ENCODE peak calls at places on chromosome 16, in four cellular contexts. N is A549, A is K562, U is HepG2. E is an unnamed sample.

GRCh38 chr16:25033852-25034251 is 18.7 kb upstream of the ARHGAP17 start:
- DNase-seq in N (no peak), A (no peak), U (no peak), E (no peak)

GRCh38 chr16:57187508-57187854 is 1.4 kb downstream of the RSPRY1 start:
- DNase-seq in N (peak; percentile 11), A (no peak), U (peak; percentile 29), E (no peak)

GRCh38 chr16:11052080-11052808 is 107.9 kb downstream of the CLEC16A start:
- DNase-seq in N (no peak), A (no peak), U (no peak), E (peak; percentile 61)

GRCh38 chr16:88628512-88628974 is 9.8 kb upstream of the IL17C start:
- DNase-seq in N (no peak), A (peak; percentile 87), U (peak; percentile 59), E (no peak)

GRCh38 chr16:20675488-20676267 is 21.8 kb downstream of the ACSM1 start:
- DNase-seq in N (no peak), A (peak; percentile 18), U (peak; percentile 64), E (peak; percentile 38)

GRCh38 chr16:86584071-86584685 is 5.8 kb downstream of the FOXL1 start:
- DNase-seq in N (no peak), A (no peak), U (no peak), E (no peak)

GRCh38 chr16:85626191-85626951 is 13.2 kb downstream of the GSE1 start:
- DNase-seq in N (no peak), A (no peak), U (no peak), E (no peak)

GRCh38 chr16:3071655-3072054 is 6.2 kb downstream of the IL32 start:
- DNase-seq in N (no peak), A (no peak), U (no peak), E (no peak)

GRCh38 chr16:89352091-89352681 is 134.7 kb downstream of the ZNF778 start:
- DNase-seq in N (no peak), A (no peak), U (no peak), E (no peak)

GRCh38 chr16:87062569-87063442 is 254.4 kb downstream of the C16orf95 start:
- DNase-seq in N (peak; percentile 91), A (peak; percentile 95), U (peak; percentile 49), E (no peak)

GRCh38 chr16:61313931-61314330 is 722.3 kb downstream of the CDH8 start:
- DNase-seq in N (no peak), A (no peak), U (no peak), E (no peak)
- TF ChIP-seq JUNB in N (no peak), A (no peak), U (no peak), E (no peak)

DNA sequence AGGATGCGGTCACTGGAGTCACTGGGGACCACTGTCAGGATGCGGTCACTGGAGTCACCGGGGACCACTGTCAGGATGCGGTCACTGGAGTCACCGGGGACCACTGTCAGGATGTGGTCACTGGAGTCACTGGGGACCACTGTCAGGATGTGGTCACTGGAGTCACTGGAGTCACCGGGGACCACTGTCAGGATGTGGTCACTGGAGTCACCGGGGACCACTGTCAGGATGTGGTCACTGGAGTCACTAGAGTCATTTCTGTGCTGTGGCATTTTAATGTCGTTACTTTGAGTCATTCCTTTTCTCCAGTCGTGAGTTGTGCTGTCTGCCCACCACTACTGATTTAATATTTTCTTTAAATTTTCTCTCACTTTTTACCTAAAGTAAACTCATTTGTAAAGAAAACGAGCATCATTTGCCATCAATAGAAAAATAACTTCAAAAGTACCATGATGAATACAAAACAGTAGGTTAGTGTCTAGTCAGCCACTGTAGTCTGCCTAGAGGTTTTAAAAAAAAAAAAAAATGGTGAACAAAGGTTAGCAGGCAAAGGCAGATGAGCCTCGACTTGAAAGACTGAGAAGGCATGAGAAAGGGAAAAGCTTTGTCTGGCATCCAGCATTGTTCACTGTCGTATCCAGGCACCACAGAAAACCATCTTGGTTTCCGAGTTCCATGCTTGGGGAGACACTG is 346.6 kb downstream of the SNX29 start:
- DNase-seq in N (no peak), A (no peak), U (no peak), E (peak; percentile 43)
- H3K9me3 ChIP-seq in N (no peaks in the 10 kb centered on the region), A (no peaks in the 10 kb centered on the region), U (no peaks in the 10 kb centered on the region), E (peaks cover 2% of the 10 kb centered on the region)

GRCh38 chr16:49513040-49513439 is 139.4 kb downstream of the C16orf78 start:
- DNase-seq in N (peak; percentile 31), A (peak; percentile 61), U (no peak), E (no peak)
- TF ChIP-seq JUNB in N (no peak), A (no peak), U (no peak), E (no peak)

GRCh38 chr16:55376045-55376444 is 52.0 kb downstream of the IRX6 start:
- DNase-seq in N (no peak), A (no peak), U (no peak), E (no peak)

GRCh38 chr16:55373489-55373832 is 49.5 kb downstream of the IRX6 start:
- DNase-seq in N (no peak), A (no peak), U (no peak), E (no peak)

GRCh38 chr16:55379876-55380390 is 55.9 kb downstream of the IRX6 start:
- DNase-seq in N (no peak), A (no peak), U (no peak), E (no peak)

GRCh38 chr16:55377840-55378239 is 53.8 kb downstream of the IRX6 start:
- DNase-seq in N (no peak), A (no peak), U (peak; percentile 4), E (no peak)

DNA sequence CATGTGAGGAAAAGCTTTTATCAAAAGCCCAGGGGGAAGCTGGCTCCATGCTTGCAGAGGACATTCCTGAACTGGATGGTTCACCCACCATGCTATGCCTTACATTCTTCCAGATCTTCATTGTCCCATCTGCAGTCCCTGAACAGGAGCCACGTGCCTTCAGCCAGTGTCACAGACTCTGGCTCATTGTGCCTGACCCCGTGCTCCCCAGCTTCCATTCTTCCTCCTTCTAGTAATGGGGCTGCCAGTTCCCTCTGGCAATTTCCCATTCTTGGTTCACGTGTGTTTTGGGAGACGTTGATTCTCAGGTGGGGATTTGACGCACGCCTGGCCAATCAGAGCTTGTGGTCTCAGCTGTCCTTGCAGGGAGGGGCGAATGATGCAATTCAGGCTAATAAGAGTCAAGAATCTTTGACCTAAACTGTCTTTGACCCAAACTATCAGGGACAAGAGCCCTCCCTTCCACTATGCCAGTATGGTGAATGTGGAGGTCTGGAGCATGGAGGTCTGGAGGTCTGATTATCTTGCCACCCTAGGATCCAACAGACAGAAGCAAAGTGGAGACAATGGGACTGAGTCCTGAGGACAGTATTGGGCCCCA is 52.7 kb downstream of the IRX6 start:
- DNase-seq in N (no peak), A (no peak), U (no peak), E (no peak)
- H3K9me3 ChIP-seq in N (no peaks in the 10 kb centered on the region), A (no peaks in the 10 kb centered on the region), U (no peaks in the 10 kb centered on the region), E (no peaks in the 10 kb centered on the region)

GRCh38 chr16:84005391-84005790 is 37.2 kb downstream of the SLC38A8 start:
- DNase-seq in N (no peak), A (no peak), U (no peak), E (no peak)
- TF ChIP-seq JUNB in N (no peak), A (no peak), U (no peak), E (no peak)

GRCh38 chr16:17917316-17918019 is 419.1 kb downstream of the NPIPA8 start:
- DNase-seq in N (no peak), A (no peak), U (peak; percentile 15), E (no peak)

GRCh38 chr16:17927015-17927414 is 409.5 kb downstream of the NPIPA8 start:
- DNase-seq in N (no peak), A (no peak), U (no peak), E (no peak)

DNA sequence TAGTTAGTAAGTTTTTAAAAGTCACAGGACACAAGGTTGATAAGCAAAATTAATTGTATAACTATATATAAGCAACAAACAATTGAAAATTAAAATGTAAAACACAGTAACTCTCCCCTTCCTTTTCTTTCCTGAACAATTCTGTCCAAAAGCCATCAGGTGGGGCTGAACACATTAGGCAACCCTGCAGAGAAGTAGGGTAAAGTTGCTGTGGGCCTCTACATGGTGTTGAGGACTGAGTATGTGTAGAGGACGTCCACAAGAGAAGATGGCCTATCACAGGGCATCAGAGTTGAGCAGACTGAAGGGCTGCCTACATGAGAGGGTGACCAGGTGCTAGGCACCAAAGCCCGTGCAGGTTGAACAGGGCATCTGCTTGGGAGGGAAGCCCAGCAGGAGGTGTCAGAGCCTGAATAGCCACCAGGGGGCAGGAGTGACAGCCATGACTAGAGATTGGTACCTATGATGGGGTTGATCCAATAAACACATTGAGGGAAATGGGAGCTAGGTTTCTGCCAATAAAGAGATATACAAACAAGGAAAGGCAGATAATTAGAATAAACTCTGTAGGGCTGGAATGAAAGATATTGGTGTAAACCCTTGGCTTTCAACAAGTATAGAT is 415.1 kb downstream of the NPIPA8 start:
- DNase-seq in N (no peak), A (peak; percentile 70), U (peak; percentile 64), E (no peak)
- H3K9me3 ChIP-seq in N (peaks cover 7% of the 10 kb centered on the region), A (no peaks in the 10 kb centered on the region), U (peaks cover 10% of the 10 kb centered on the region), E (no peaks in the 10 kb centered on the region)

DNA sequence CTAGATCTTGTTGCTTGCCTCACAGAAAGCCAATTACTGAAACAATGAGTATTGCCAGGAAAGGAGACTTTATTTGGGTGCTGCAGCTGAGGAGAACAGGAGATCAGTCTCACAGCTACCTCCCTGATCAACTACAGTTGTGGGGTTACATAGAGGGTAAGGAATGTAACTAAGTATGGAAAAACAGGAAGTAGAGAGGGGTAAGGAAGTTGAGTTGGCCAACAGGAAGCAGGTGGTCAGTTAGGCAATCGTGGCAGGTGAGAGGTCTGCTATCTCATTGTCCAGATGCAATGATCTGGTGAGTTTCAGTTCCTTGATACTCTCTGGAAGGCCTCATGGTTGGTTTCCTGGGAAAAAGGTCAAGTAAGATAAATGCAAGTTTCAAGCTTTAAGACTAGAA is 333.1 kb upstream of the GOT2 start:
- DNase-seq in N (no peak), A (no peak), U (no peak), E (no peak)
- TF ChIP-seq JUNB in N (no peak), A (no peak), U (no peak), E (no peak)

GRCh38 chr16:839643-840408 is 39.3 kb upstream of the GNG13 start:
- DNase-seq in N (no peak), A (no peak), U (no peak), E (no peak)
- H3K9me3 ChIP-seq in N (peaks cover 20% of the 10 kb centered on the region), A (peaks cover 1% of the 10 kb centered on the region), U (peaks cover 16% of the 10 kb centered on the region), E (peaks cover 2% of the 10 kb centered on the region)

GRCh38 chr16:30184430-30185140 is 1.2 kb downstream of the CORO1A start:
- DNase-seq in N (no peak), A (peak; percentile 32), U (no peak), E (peak; percentile 28)

GRCh38 chr16:30186444-30186781 is 3.0 kb downstream of the CORO1A start:
- DNase-seq in N (no peak), A (no peak), U (no peak), E (no peak)

GRCh38 chr16:30185141-30185682 is 1.8 kb downstream of the CORO1A start:
- DNase-seq in N (no peak), A (no peak), U (no peak), E (no peak)

GRCh38 chr16:30186782-30187555 is 3.6 kb downstream of the CORO1A start:
- DNase-seq in N (peak; percentile 40), A (peak; percentile 66), U (peak; percentile 41), E (peak; percentile 36)

DNA sequence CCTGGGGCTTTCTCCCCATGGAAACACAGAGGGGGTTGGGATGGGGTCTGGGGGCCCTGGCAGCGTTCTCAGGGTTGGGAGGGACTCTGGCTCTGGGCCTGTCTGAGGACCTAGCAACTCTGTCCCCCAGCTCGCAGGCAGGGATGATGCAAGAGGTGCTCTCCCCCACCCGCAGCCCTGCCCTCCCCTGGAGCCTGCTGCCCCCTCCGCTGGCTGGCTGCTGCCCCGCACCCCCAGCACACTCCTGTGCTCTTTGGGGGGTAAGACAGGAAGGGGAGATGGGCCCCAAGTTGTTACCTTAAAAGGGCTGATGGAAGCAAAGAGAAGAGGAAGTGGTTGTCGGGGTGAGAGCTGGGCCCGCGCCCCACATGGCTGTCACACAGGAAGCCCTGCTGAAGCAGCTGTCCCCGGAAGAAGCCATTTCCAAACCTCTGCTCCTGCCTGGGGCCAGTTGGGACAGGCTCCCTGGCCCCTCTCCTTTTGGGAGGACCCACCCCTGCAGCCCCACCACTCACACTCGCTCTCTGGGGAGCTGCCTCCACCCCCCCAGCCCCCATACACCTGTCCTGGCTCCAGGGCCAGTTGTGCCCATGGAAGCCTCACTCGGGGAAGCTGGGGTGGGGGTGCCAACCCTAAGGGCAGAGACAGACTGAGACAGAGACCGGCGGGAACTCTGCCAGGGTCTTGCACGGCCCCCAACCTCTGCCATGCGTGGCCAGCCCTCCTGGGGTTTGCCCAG is 2.5 kb downstream of the CORO1A start:
- DNase-seq in N (no peak), A (no peak), U (no peak), E (peak; percentile 79)
- TF ChIP-seq JUNB in N (no peak), A (no peak), U (no peak), E (no peak)

E was measured in GM12878.